ENCODE peak calls at places on chromosomes 3 and 15, in six cellular contexts. I, M, C, W, Z and Q are unnamed samples.

GRCh38 chr3:71927505-71928066 is 142.6 kb upstream of the PROK2 start:
- ATAC-seq in I (no peak), W (no peak), Z (no peak), M (no peak), C (no peak), Q (no peak)

GRCh38 chr3:43542328-43543043 is 79.3 kb downstream of the ANO10 start:
- ATAC-seq in Z (no peak), M (no peak), I (no peak), W (no peak), C (no peak), Q (no peak)

GRCh38 chr3:171286580-171287249 is 173.5 kb downstream of the TNIK start:
- ATAC-seq in I (no peak), M (peak), C (no peak), W (no peak), Z (no peak), Q (no peak)

GRCh38 chr15:31545257-31545656 is 218.6 kb downstream of the KLF13 start:
- ATAC-seq in I (no peak), Z (no peak), W (no peak), C (no peak), M (no peak), Q (no peak)

GRCh38 chr3:186593862-186594261 is 19.0 kb upstream of the AHSG start:
- ATAC-seq in M (peak), C (no peak), I (no peak), W (no peak), Z (no peak), Q (no peak)

GRCh38 chr3:197354195-197355059 is 56.0 kb upstream of the DLG1 start:
- ATAC-seq in Z (peak), M (peak), C (no peak), I (peak), W (peak), Q (peak)

GRCh38 chr3:157170861-157171260 is 10.9 kb upstream of the CCNL1 start:
- ATAC-seq in W (no peak), M (no peak), Z (no peak), I (no peak), C (no peak), Q (no peak)

GRCh38 chr15:47388299-47388698 is 329.0 kb upstream of the SEMA6D start:
- ATAC-seq in M (no peak), Z (no peak), I (no peak), W (no peak), C (no peak), Q (no peak)

GRCh38 chr3:155631323-155632019 is 113.4 kb downstream of the PLCH1 start:
- ATAC-seq in M (no peak), Z (no peak), C (no peak), W (no peak), I (no peak), Q (no peak)

GRCh38 chr3:17033516-17034168 is 148.9 kb downstream of the PLCL2 start:
- ATAC-seq in W (no peak), Z (peak), I (no peak), C (no peak), M (no peak), Q (no peak)

GRCh38 chr3:151925419-151925818 is 52.0 kb downstream of the SUCNR1 start:
- ATAC-seq in M (no peak), I (no peak), W (no peak), C (no peak), Z (no peak), Q (no peak)

GRCh38 chr3:138148503-138148902 is 16.3 kb upstream of the A4GNT start:
- ATAC-seq in I (no peak), C (no peak), M (no peak), W (no peak), Z (no peak), Q (no peak)

GRCh38 chr3:42166214-42166613 is 75.1 kb downstream of the TRAK1 start:
- ATAC-seq in I (no peak), Z (peak), M (no peak), W (no peak), C (no peak), Q (no peak)

GRCh38 chr3:196060834-196061233 is 21.1 kb downstream of the TFRC start:
- ATAC-seq in C (no peak), I (no peak), M (no peak), W (no peak), Z (no peak), Q (no peak)

GRCh38 chr15:39246523-39246922 is 334.4 kb upstream of the THBS1 start:
- ATAC-seq in I (no peak), M (no peak), C (no peak), Z (no peak), W (no peak), Q (no peak)

GRCh38 chr15:92751528-92751927 is 96.0 kb upstream of the FAM174B start:
- ATAC-seq in Z (no peak), M (no peak), I (no peak), C (no peak), W (no peak), Q (no peak)

GRCh38 chr15:51793521-51793920 is 35.9 kb upstream of the TMOD3 start:
- ATAC-seq in Z (peak), W (no peak), C (no peak), M (no peak), I (no peak), Q (no peak)

GRCh38 chr15:62125763-62126162 is 39.3 kb downstream of the C2CD4B start:
- ATAC-seq in M (peak), C (peak), W (peak), I (peak), Z (peak), Q (no peak)

GRCh38 chr3:106386050-106386449 is 517.2 kb upstream of the CBLB start:
- ATAC-seq in C (no peak), M (no peak), Z (no peak), W (no peak), I (no peak), Q (no peak)

GRCh38 chr3:125013095-125013494 is 42.7 kb downstream of the HEG1 start:
- ATAC-seq in W (peak), Z (no peak), M (no peak), C (no peak), I (no peak), Q (no peak)

GRCh38 chr3:125010393-125010792 is 45.4 kb downstream of the HEG1 start:
- ATAC-seq in I (no peak), Z (no peak), W (no peak), C (no peak), M (peak), Q (no peak)

GRCh38 chr3:125011941-125012340 is 43.9 kb downstream of the HEG1 start:
- ATAC-seq in M (no peak), W (peak), Z (no peak), C (no peak), I (no peak), Q (no peak)

GRCh38 chr3:125006190-125006855 is 49.5 kb downstream of the HEG1 start:
- ATAC-seq in M (no peak), Z (no peak), W (no peak), C (no peak), I (no peak), Q (no peak)

GRCh38 chr3:125008766-125009165 is 47.0 kb downstream of the HEG1 start:
- ATAC-seq in Z (no peak), I (no peak), M (no peak), W (no peak), C (no peak), Q (no peak)
- TF ChIP-seq POLR2A in Z (no peak), I (no peak), M (no peak), W (no peak), C (no peak), Q (no peak)

DNA sequence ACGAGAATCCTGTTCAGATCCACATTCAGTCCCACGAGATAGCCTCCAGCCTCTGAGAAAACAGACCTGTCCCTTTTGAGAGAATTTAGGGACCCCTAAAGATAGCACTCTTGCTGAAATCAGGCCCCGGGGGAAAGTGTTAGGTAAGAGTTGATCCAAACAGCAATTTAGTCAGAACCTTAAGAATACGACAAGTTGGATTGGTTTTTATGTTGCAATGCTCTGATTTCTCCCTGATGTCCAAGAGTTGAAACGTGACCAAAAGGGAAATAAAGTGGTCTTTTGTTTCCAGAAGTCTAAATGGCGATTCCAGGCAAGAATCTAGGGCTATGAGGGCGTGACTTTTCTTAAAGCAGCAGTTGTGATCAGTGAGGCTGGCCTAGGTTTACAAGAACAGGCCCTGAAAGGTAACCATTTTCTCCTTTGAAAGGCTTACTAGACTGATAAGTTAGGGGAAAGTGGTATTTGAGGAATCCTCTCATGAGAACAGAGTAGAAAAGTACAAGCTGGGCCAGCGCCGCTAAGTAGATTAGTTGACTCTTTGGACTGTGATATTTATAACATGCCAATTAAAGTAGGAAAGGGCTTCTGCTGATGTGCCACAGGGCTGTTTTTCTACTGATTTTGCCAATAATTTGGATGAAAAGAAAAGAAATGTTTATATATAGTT is 4.9 kb downstream of the MAN2A2 start:
- ATAC-seq in W (no peak), Z (peak), M (no peak), C (no peak), I (no peak), Q (peak)
- H3K4me3 ChIP-seq in W (no peak), Z (no peak), M (no peak), C (no peak), I (no peak), Q (no peak)

GRCh38 chr3:129662230-129662629 is 55.8 kb upstream of the PLXND1 start:
- ATAC-seq in Z (peak), C (no peak), I (no peak), M (peak), W (no peak), Q (no peak)
- H3K27ac ChIP-seq in Z (no peak), C (peak), I (no peak), M (peak), W (no peak), Q (no peak)

GRCh38 chr15:26048669-26049068 is 185.5 kb upstream of the ATP10A start:
- ATAC-seq in C (no peak), I (no peak), Z (no peak), W (no peak), M (no peak), Q (no peak)

GRCh38 chr15:26051771-26052685 is 188.9 kb upstream of the ATP10A start:
- ATAC-seq in I (no peak), C (no peak), W (no peak), Z (peak), M (no peak), Q (peak)

GRCh38 chr15:26045516-26045915 is 182.4 kb upstream of the ATP10A start:
- ATAC-seq in M (no peak), Z (no peak), W (no peak), C (no peak), I (no peak), Q (no peak)

GRCh38 chr15:26050979-26051378 is 187.9 kb upstream of the ATP10A start:
- ATAC-seq in W (no peak), C (no peak), I (no peak), M (no peak), Z (no peak), Q (no peak)

DNA sequence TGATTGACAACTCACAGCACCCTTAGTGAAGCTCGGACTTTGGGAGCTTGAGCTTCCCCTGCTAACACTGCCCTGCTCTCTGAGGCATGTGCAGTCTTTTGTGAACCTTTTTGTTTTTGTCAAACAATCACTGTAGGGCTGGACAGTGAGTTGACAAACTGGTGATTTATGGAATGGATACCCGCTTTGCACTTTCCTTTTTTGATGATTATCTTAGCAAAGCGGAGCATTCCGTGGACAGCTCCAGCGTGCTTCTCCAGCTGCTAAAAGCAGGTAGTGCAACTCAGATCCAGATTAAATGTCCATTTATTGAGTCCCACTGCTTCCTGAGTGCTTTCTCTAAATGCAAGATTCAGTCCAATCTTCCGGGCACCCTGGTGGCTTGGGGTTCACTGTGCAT is 187.1 kb upstream of the ATP10A start:
- ATAC-seq in Z (no peak), C (no peak), W (no peak), I (no peak), M (no peak), Q (no peak)
- TF ChIP-seq POLR2A in Z (no peak), C (no peak), W (no peak), I (no peak), M (no peak), Q (no peak)